ENCODE peak calls at places on chromosomes 13 and 19, in four cellular contexts. S is germinal center, H is CMK, V is choroid plexus epithelial cell. B is an unnamed sample.

GRCh38 chr19:29478578-29479565 is 46.9 kb upstream of the VSTM2B start:
- DNase-seq in S (no peak), H (no peak), V (no peak), B (no peak)

GRCh38 chr19:31149306-31149975 is 199.8 kb downstream of the TSHZ3 start:
- DNase-seq in S (no peak), H (no peak), V (no peak), B (no peak)

GRCh38 chr19:11693505-11694499 is 44.9 kb downstream of the ZNF823 start:
- DNase-seq in S (no peak), H (no peak), V (peak), B (no peak)

GRCh38 chr19:46495789-46496099 is at the start of gene PNMA8B:
- DNase-seq in S (peak), H (no peak), V (peak), B (no peak)

GRCh38 chr13:44426461-44426860 is 52.8 kb downstream of the SERP2 start:
- DNase-seq in S (no peak), H (no peak), V (no peak), B (no peak)

GRCh38 chr13:46726347-46726746 is 70.6 kb downstream of the ESD start:
- DNase-seq in S (no peak), H (no peak), V (no peak), B (peak)

GRCh38 chr13:50220938-50221337 is 205.7 kb downstream of the KCNRG start:
- DNase-seq in S (no peak), H (no peak), V (peak), B (no peak)

GRCh38 chr13:40469581-40470282 is 196.7 kb downstream of the FOXO1 start:
- DNase-seq in S (no peak), H (no peak), V (no peak), B (no peak)

GRCh38 chr19:48213959-48214358 is 41.8 kb downstream of the CARD8 start:
- DNase-seq in S (no peak), H (no peak), V (no peak), B (no peak)

GRCh38 chr19:5001547-5002131 is 32.7 kb downstream of the KDM4B start:
- DNase-seq in S (peak), H (no peak), V (peak), B (peak)

B was measured in GDM1.